ENCODE peak calls at places on chromosomes 1 and 21, in four cellular contexts. One of them, this sample, is unnamed.

GRCh38 chr21:32309906-32310460 is 11.3 kb downstream of the MRAP start:
- DNase-seq in cardiac fibroblast: no peak
- DNase-seq in endothelial cell of umbilical vein: no peak
- DNase-seq in GM06990: no peak
- DNase-seq in this sample: no peak

GRCh38 chr1:44803312-44804095 is 3.3 kb downstream of the PLK3 start:
- DNase-seq in cardiac fibroblast: no peak
- DNase-seq in endothelial cell of umbilical vein: no peak
- DNase-seq in GM06990: no peak
- DNase-seq in this sample: no peak

GRCh38 chr1:183061194-183061593 is 38.0 kb downstream of the LAMC1 start:
- DNase-seq in cardiac fibroblast: peak
- DNase-seq in endothelial cell of umbilical vein: no peak
- DNase-seq in GM06990: no peak
- DNase-seq in this sample: no peak

GRCh38 chr1:184954232-184954995 is 19.9 kb downstream of the NIBAN1 start:
- DNase-seq in cardiac fibroblast: peak
- DNase-seq in endothelial cell of umbilical vein: no peak
- DNase-seq in GM06990: no peak
- DNase-seq in this sample: no peak

GRCh38 chr1:34824817-34825454 is 32.1 kb downstream of the GJA4 start:
- DNase-seq in cardiac fibroblast: no peak
- DNase-seq in endothelial cell of umbilical vein: peak
- DNase-seq in GM06990: no peak
- DNase-seq in this sample: no peak

GRCh38 chr1:53276153-53276901 is 38.0 kb upstream of the MAGOH start:
- DNase-seq in cardiac fibroblast: no peak
- DNase-seq in endothelial cell of umbilical vein: no peak
- DNase-seq in GM06990: no peak
- DNase-seq in this sample: no peak

GRCh38 chr1:244369256-244370057 is 82.3 kb downstream of the ADSS2 start:
- DNase-seq in cardiac fibroblast: no peak
- DNase-seq in endothelial cell of umbilical vein: no peak
- DNase-seq in GM06990: no peak
- DNase-seq in this sample: no peak

GRCh38 chr1:22736496-22737088 is 26.0 kb downstream of the EPHB2 start:
- DNase-seq in cardiac fibroblast: no peak
- DNase-seq in endothelial cell of umbilical vein: no peak
- DNase-seq in GM06990: no peak
- DNase-seq in this sample: no peak

GRCh38 chr1:187654635-187655034 is 825.9 kb downstream of the PLA2G4A start:
- DNase-seq in cardiac fibroblast: peak
- DNase-seq in endothelial cell of umbilical vein: peak
- DNase-seq in GM06990: no peak
- DNase-seq in this sample: no peak

GRCh38 chr1:218305447-218306064 is 20.5 kb downstream of the RRP15 start:
- DNase-seq in cardiac fibroblast: no peak
- DNase-seq in endothelial cell of umbilical vein: no peak
- DNase-seq in GM06990: no peak
- DNase-seq in this sample: no peak

GRCh38 chr1:229645296-229646050 is 19.4 kb downstream of the URB2 start:
- DNase-seq in cardiac fibroblast: no peak
- DNase-seq in endothelial cell of umbilical vein: no peak
- DNase-seq in GM06990: no peak
- DNase-seq in this sample: no peak

GRCh38 chr1:222097646-222098045 is 355.8 kb upstream of the DUSP10 start:
- DNase-seq in cardiac fibroblast: no peak
- DNase-seq in endothelial cell of umbilical vein: no peak
- DNase-seq in GM06990: no peak
- DNase-seq in this sample: no peak

GRCh38 chr1:210499956-210500355 is 171.3 kb downstream of the HHAT start:
- DNase-seq in cardiac fibroblast: no peak
- DNase-seq in endothelial cell of umbilical vein: no peak
- DNase-seq in GM06990: no peak
- DNase-seq in this sample: no peak

GRCh38 chr1:82319526-82319925 is 518.8 kb downstream of the ADGRL2 start:
- DNase-seq in cardiac fibroblast: peak
- DNase-seq in endothelial cell of umbilical vein: no peak
- DNase-seq in GM06990: no peak
- DNase-seq in this sample: no peak

GRCh38 chr1:236603896-236604217 is 459 bp downstream of the HEATR1 start:
- DNase-seq in cardiac fibroblast: peak
- DNase-seq in endothelial cell of umbilical vein: no peak
- DNase-seq in GM06990: no peak
- DNase-seq in this sample: no peak

GRCh38 chr1:212456166-212456528 is 23.4 kb downstream of the NENF start:
- DNase-seq in cardiac fibroblast: peak
- DNase-seq in endothelial cell of umbilical vein: no peak
- DNase-seq in GM06990: no peak
- DNase-seq in this sample: no peak

GRCh38 chr1:34167091-34167788 is 2.2 kb upstream of the CSMD2 start:
- DNase-seq in cardiac fibroblast: no peak
- DNase-seq in endothelial cell of umbilical vein: no peak
- DNase-seq in GM06990: no peak
- DNase-seq in this sample: no peak

GRCh38 chr21:15517394-15517793 is 212.4 kb upstream of the USP25 start:
- DNase-seq in cardiac fibroblast: no peak
- DNase-seq in endothelial cell of umbilical vein: no peak
- DNase-seq in GM06990: no peak
- DNase-seq in this sample: no peak

GRCh38 chr1:30981172-30981571 is 72.6 kb upstream of the SDC3 start:
- DNase-seq in cardiac fibroblast: no peak
- DNase-seq in endothelial cell of umbilical vein: no peak
- DNase-seq in GM06990: no peak
- DNase-seq in this sample: no peak

DNA sequence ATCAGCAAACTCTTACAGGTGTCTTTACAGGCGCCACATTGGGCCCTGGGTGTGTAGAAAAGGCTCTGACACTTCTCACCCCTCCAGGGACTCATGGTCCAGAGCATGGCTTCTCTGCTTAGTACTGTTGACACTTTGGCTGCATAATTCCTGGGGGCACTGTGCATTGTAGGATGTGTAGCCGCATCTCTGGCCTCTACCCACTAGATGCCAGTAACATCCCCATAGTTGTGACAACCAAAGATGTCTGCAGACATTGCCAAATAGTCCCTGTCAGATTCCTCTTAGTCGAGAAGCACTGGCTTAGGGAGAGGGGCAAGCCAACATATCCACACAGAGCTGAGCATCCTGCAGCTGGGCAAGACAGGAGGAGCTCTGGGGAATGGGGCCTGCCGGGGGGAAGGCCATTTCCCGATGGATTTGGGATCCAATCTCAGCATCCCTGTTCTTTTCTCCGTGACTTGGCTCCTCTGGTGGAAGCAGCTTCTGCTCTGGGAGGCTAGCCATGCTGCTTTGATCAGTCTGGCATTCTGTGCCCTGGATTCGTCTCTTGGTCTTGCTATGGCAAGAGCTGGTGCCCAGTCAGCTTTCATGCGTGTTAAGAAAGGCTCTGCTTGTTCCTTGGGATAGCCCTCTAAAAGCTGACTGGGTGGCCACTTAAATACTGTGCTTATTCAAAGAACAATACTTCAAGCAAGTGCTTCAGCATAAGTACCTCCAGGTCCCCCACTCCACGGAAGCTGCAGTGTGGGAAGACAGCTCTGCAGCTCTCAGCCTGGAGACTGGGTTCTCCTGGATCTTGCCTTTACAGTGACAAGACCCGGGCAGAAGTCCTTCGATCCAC is 38.3 kb upstream of the SCMH1 start:
- DNase-seq in cardiac fibroblast: no peak
- DNase-seq in endothelial cell of umbilical vein: no peak
- DNase-seq in GM06990: no peak
- DNase-seq in this sample: no peak
- TF ChIP-seq CTCF in cardiac fibroblast: no peak
- TF ChIP-seq CTCF in endothelial cell of umbilical vein: no peak
- TF ChIP-seq CTCF in GM06990: no peak
- TF ChIP-seq CTCF in this sample: no peak

DNA sequence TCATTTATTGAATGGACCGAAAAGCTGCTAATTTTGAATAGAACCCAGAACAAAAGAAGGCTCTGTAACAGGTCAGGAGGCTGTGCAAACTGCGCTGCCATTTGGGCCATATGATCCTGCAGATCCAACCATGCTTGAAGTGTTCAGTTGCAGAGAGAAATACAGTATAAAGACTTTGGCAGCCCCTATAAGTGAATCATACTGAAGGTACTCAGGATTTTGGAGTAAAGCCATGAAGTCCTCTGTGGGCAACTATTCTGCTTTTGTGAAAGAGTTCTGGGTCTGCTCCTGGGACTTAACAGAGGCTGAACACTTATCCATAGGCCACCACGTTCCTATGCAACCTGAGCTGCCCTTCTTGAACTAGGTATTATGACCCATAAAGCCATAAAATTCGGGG is 1613.6 kb upstream of the PRMT6 start:
- DNase-seq in cardiac fibroblast: no peak
- DNase-seq in endothelial cell of umbilical vein: no peak
- DNase-seq in GM06990: no peak
- DNase-seq in this sample: no peak
- TF ChIP-seq CTCF in cardiac fibroblast: no peak
- TF ChIP-seq CTCF in endothelial cell of umbilical vein: no peak
- TF ChIP-seq CTCF in GM06990: no peak
- TF ChIP-seq CTCF in this sample: no peak

DNA sequence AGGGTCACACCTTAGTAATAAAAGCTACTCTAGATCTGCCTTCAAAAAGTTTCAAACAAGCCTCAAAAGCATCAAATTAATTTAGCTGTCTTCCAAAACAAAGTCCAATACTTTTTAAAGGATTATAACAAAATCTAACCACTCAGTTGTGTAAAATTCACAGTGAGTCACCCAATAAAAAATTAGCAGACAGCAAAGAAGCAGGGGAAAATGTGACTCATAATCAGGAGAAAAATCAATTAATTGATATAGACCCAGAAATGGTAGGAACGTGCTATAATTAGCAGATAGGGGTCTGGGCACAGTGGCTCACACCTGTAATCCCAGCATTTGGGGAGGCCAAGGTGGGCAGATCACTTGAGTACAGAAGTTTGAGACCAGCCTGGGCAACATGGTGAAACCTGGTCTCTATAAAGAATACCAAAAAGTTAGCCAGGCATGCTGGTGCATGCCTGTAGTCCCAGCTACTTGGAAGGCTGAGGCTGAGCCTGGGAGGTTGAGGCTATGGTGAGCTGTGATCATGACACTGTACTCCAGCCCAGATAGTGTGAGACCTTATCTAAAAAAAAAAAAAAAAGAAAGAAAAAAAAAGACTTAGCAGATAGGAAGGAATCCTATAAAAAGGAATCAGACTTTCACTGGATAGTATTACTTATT is 8.1 kb upstream of the MYOG start:
- DNase-seq in cardiac fibroblast: no peak
- DNase-seq in endothelial cell of umbilical vein: no peak
- DNase-seq in GM06990: no peak
- DNase-seq in this sample: no peak
- TF ChIP-seq CTCF in cardiac fibroblast: no peak
- TF ChIP-seq CTCF in endothelial cell of umbilical vein: no peak
- TF ChIP-seq CTCF in GM06990: no peak
- TF ChIP-seq CTCF in this sample: no peak

DNA sequence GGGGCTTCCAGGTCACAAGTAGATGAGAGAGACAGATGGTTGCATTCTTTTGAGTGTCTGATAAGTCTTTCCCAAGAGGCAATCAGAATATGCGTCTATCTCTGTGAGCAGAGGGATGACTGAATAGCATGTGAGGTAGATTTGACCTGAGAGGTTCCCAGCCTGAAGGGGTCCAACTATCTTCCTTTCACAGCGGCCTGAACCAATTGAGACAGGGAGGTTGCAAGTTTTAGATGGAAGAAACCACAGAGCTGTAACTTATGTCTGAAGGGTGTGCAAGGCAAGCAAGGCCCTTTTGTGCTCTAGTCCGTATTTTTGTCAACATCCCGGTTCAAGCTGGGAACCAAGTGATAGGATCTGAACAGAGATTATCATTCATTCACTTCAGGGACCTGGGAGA is 9.9 kb upstream of the RNF187 start:
- DNase-seq in cardiac fibroblast: no peak
- DNase-seq in endothelial cell of umbilical vein: no peak
- DNase-seq in GM06990: no peak
- DNase-seq in this sample: no peak
- TF ChIP-seq CTCF in cardiac fibroblast: no peak
- TF ChIP-seq CTCF in endothelial cell of umbilical vein: no peak
- TF ChIP-seq CTCF in GM06990: no peak
- TF ChIP-seq CTCF in this sample: no peak